ENCODE peak calls at places on chromosomes 12 and 14, in eight cellular contexts. O, N, Y, S, R, Q, A and J are unnamed samples.

GRCh38 chr12:1013618-1014489 is 22.8 kb downstream of the ERC1 start:
- DNase-seq in A (no peak), O (no peak), S (no peak), Q (no peak), R (no peak), N (no peak), Y (no peak), J (no peak)

GRCh38 chr14:75654127-75654732 is 6.4 kb downstream of the ERG28 start:
- DNase-seq in Y (peak; percentile 63), Q (peak; percentile 40), A (peak; percentile 82), R (peak; percentile 84), N (peak; percentile 70), O (peak; percentile 25), S (peak; percentile 70), J (peak; percentile 35)

GRCh38 chr14:54722791-54723432 is 156.0 kb downstream of the SAMD4A start:
- DNase-seq in S (no peak), O (no peak), R (no peak), N (no peak), A (no peak), Q (no peak), Y (no peak), J (no peak)

GRCh38 chr14:99519931-99520421 is 38.8 kb downstream of the CCNK start:
- DNase-seq in R (no peak), Y (no peak), A (no peak), Q (no peak), O (no peak), N (no peak), S (no peak), J (no peak)

GRCh38 chr12:123398177-123398916 is 14.4 kb downstream of the KMT5A start:
- DNase-seq in A (no peak), S (no peak), Q (no peak), Y (no peak), O (no peak), R (no peak), N (no peak), J (peak; percentile 65)

GRCh38 chr14:39547845-39548244 is 115.6 kb upstream of the FBXO33 start:
- DNase-seq in O (no peak), N (no peak), Q (no peak), R (no peak), S (no peak), A (no peak), Y (no peak), J (no peak)

GRCh38 chr12:12600659-12601058 is 11.0 kb upstream of the CREBL2 start:
- DNase-seq in R (no peak), S (no peak), A (no peak), N (no peak), Q (no peak), Y (no peak), O (no peak), J (no peak)

GRCh38 chr12:25074113-25074512 is 120.8 kb downstream of the DNAI7 start:
- DNase-seq in Y (no peak), Q (no peak), R (no peak), N (no peak), S (no peak), O (no peak), A (no peak), J (no peak)

GRCh38 chr12:115752151-115752550 is 525.3 kb downstream of the MED13L start:
- DNase-seq in Y (no peak), R (no peak), Q (no peak), O (no peak), A (no peak), N (no peak), S (no peak), J (no peak)

GRCh38 chr12:113892556-113892955 is 73.6 kb downstream of the RBM19 start:
- DNase-seq in Y (no peak), O (no peak), R (no peak), S (no peak), Q (no peak), A (no peak), N (no peak), J (no peak)

GRCh38 chr14:60085693-60086092 is 6.0 kb upstream of the PCNX4 start:
- DNase-seq in S (no peak), A (no peak), Y (no peak), R (no peak), O (no peak), N (no peak), Q (no peak), J (no peak)

GRCh38 chr14:32200368-32201195 is 1.3 kb upstream of the RNU6-7 start:
- DNase-seq in R (no peak), A (no peak), Q (no peak), N (no peak), S (no peak), Y (no peak), O (no peak), J (no peak)

GRCh38 chr12:28611115-28611435 is 420.8 kb downstream of the CCDC91 start:
- DNase-seq in Q (no peak), Y (no peak), S (no peak), R (no peak), N (no peak), O (no peak), A (no peak), J (no peak)

GRCh38 chr12:94716339-94716738 is 66.0 kb upstream of the TMCC3 start:
- DNase-seq in A (no peak), N (no peak), S (no peak), R (no peak), O (no peak), Q (no peak), Y (no peak), J (no peak)

GRCh38 chr12:105285378-105285777 is 45.1 kb upstream of the C12orf75 start:
- DNase-seq in A (no peak), R (no peak), N (no peak), Y (no peak), O (no peak), Q (no peak), S (no peak), J (no peak)

GRCh38 chr12:108268397-108268796 is 70.7 kb downstream of the CMKLR1 start:
- DNase-seq in Q (no peak), O (no peak), N (no peak), S (no peak), A (no peak), R (no peak), Y (no peak), J (no peak)

GRCh38 chr12:132029503-132030300 is 80.0 kb downstream of the EP400 start:
- DNase-seq in Q (no peak), N (no peak), Y (no peak), S (no peak), O (no peak), A (no peak), R (no peak), J (no peak)

GRCh38 chr12:42213023-42213422 is 25.0 kb downstream of the YAF2 start:
- DNase-seq in N (no peak), O (peak; percentile 78), S (no peak), Q (no peak), A (no peak), R (peak; percentile 32), Y (no peak), J (no peak)

GRCh38 chr14:98733536-98733935 is 538.5 kb downstream of the BCL11B start:
- DNase-seq in Y (no peak), A (no peak), O (no peak), Q (no peak), S (no peak), R (no peak), N (no peak), J (no peak)

GRCh38 chr12:118136559-118137003 is 657 bp downstream of the PEBP1 start:
- DNase-seq in S (peak; percentile 9), Q (peak; percentile 3), R (peak; percentile 61), Y (no peak), N (peak; percentile 9), O (no peak), A (peak; percentile 27), J (no peak)

GRCh38 chr12:102876883-102877282 is 40.2 kb downstream of the PAH start:
- DNase-seq in N (no peak), A (no peak), Y (no peak), O (peak; percentile 50), Q (peak; percentile 11), R (no peak), S (no peak), J (no peak)

GRCh38 chr12:95117178-95117599 is 43.8 kb upstream of the NR2C1 start:
- DNase-seq in A (peak; percentile 58), N (peak; percentile 34), Q (peak; percentile 53), R (peak; percentile 61), O (peak; percentile 74), Y (peak; percentile 58), S (peak; percentile 14), J (peak; percentile 43)

GRCh38 chr12:132429932-132430643 is 59.9 kb upstream of the FBRSL1 start:
- DNase-seq in R (peak; percentile 94), Q (peak; percentile 91), N (peak; percentile 45), Y (peak; percentile 66), A (peak; percentile 52), O (peak; percentile 93), S (peak; percentile 46), J (no peak)

GRCh38 chr14:106790189-106791036 is 1264.0 kb downstream of the TMEM121 start:
- DNase-seq in Y (peak; percentile 64), O (peak; percentile 55), S (peak; percentile 57), R (peak; percentile 72), N (peak; percentile 51), A (peak; percentile 73), Q (peak; percentile 75), J (no peak)

GRCh38 chr12:14868916-14869315 is 16.7 kb downstream of the MGP start:
- DNase-seq in Y (no peak), N (no peak), R (no peak), A (no peak), Q (no peak), S (no peak), O (no peak), J (no peak)